ENCODE peak calls at places on chromosomes 13 and 19, in five cellular contexts. B, Q, P, I and T are unnamed samples.

GRCh38 chr19:1214862-1215731 is 9.5 kb downstream of the STK11 start:
- ATAC-seq in B (peak; percentile 25), Q (no peak), I (no peak), P (peak; percentile 63), T (peak; percentile 70)

GRCh38 chr13:98821372-98822237 is 69.1 kb upstream of the SLC15A1 start:
- ATAC-seq in B (peak; percentile 73), Q (no peak), I (no peak), P (no peak), T (peak; percentile 81)

GRCh38 chr13:30107536-30108136 is 199.7 kb downstream of the KATNAL1 start:
- ATAC-seq in B (no peak), I (no peak), Q (no peak), P (no peak), T (peak; percentile 23)

GRCh38 chr19:21604351-21604926 is 99.0 kb downstream of the ZNF429 start:
- ATAC-seq in P (peak; percentile 42), I (peak; percentile 84), B (peak; percentile 66), Q (peak; percentile 66), T (no peak)

GRCh38 chr13:99414048-99414995 is 87.0 kb upstream of the TM9SF2 start:
- ATAC-seq in I (no peak), Q (no peak), B (no peak), P (no peak), T (no peak)

GRCh38 chr13:110509971-110510786 is 51.3 kb downstream of the RAB20 start:
- ATAC-seq in I (no peak), B (no peak), P (no peak), Q (no peak), T (peak; percentile 10)

GRCh38 chr13:59531571-59532091 is 632.1 kb downstream of the DIAPH3 start:
- ATAC-seq in B (peak; percentile 63), P (no peak), Q (peak; percentile 100), I (peak; percentile 73), T (peak; percentile 77)

GRCh38 chr19:55603115-55603514 is 2.3 kb upstream of the ZNF865 start:
- ATAC-seq in I (no peak), B (no peak), Q (no peak), P (no peak), T (no peak)

GRCh38 chr13:98261165-98261672 is 84.2 kb upstream of the RNF113B start:
- ATAC-seq in Q (no peak), I (no peak), P (no peak), B (no peak), T (no peak)

GRCh38 chr13:113448545-113448884 is 4.8 kb downstream of the ADPRHL1 start:
- ATAC-seq in P (peak; percentile 17), Q (no peak), I (no peak), B (peak; percentile 59), T (peak; percentile 15)

GRCh38 chr19:53942001-53942786 is 20.5 kb upstream of the CACNG8 start:
- ATAC-seq in I (no peak), P (no peak), Q (no peak), B (no peak), T (no peak)
- TF ChIP-seq CTCF in I (no peak), P (no peak), Q (no peak), B (no peak), T (no peak)

DNA sequence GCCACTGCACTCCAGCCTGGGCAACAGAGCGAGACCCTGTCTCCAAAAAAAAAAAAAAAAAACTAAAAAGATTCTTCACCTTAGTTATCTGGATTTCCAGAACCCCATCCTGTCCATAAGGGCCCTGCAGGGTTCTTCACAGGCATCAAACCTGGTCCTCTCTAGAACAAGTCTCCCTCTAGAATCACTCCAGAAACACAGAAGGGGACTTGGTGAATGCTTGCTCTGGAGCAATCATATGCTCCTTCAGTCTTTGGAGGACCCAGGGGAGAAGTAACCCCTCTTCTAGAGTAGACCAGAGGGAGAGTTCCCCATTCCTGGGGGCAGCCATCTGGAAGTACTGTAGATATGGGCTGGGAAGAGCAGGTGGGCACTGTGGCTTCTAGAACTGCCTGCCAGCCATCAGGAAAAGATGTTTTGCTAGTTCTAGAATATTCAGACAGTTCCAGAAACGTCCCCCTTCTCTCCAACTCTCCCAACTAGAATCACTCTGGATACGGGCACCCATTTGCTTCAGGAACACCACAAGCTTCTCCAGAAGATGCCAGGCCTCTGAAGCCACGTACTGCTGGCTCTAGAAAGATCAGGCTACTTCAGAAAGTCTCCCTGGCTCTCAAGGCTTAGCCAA is 2.8 kb downstream of the FUT1 start:
- ATAC-seq in B (no peak), P (no peak), Q (no peak), I (no peak), T (no peak)
- H3K27ac ChIP-seq in B (peak overlapping the region; percentile 94), P (no peak overlapping the region), Q (no peak overlapping the region), I (no peak overlapping the region), T (no peak overlapping the region)

DNA sequence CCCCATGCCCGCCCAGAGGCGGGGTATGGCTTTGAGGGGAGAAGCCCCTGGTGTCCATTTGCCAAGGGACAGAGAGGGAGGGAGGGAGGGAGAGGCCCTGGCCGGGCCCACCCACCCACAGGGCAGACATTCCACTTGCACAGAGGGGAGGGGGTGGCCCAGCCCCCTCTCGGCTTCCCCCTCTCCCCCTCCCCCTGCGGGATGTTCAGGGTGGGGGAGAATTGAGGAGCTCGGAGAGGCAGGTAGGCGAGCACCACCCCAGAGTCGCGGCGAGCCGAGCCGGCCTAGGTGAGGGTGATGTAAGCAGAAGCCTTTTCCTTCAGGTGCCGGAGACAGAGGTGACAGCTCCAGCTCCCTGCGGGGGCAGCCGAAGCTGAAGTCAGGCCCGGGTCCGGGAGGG is 12.2 kb downstream of the DPF1 start:
- ATAC-seq in I (no peak), Q (no peak), P (no peak), B (no peak), T (no peak)
- TF ChIP-seq CTCF in I (no peak), Q (no peak), P (no peak), B (no peak), T (no peak)

DNA sequence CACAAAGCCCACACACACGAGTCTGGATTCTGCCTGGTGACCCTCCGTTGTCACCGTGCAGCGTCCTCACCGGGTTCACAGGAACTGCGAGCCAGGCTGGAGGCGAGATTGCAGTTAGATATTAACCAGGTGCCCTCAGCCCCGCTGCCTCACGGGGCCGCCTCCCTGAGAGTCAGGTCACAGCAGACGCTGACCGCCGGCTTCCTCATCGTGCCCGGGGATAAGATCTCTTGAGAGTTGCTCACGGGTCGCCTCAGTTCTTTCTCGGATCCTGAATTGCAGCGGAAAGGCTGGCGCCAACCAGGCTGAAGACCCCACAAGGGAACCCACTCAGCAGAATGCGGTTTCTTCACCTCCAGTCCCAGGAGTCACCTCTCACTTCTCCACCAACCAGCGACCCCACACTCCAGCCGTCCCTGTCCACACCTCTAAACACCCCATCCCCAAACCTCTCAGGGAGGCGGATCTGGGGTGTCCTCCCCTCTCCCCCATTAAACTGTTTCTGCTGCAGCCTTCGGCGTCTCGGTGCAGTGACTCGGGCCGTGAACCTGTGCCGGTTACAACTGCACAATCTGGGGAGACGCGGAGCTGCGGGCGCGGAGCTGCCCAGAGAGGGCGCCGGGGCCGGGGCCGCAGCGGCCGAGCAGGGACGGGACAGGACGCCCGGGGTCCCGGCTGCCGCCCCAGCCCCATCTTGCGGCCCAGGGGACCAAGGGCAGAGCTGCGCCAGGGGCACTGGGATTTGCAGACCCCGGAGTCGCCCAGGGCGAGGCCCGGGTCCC is 591 bp downstream of the ZNF823 start:
- ATAC-seq in B (peak; percentile 53), P (peak; percentile 64), Q (peak; percentile 47), I (peak; percentile 29), T (peak; percentile 54)
- H3K27ac ChIP-seq in B (peak overlapping the region; percentile 94), P (peak overlapping the region; percentile 75), Q (peak overlapping the region; percentile 80), I (no peak overlapping the region), T (peak overlapping the region; percentile 95)

GRCh38 chr19:50417850-50418185 is 920 bp upstream of the SPIB start:
- ATAC-seq in I (no peak), P (no peak), Q (no peak), B (no peak), T (no peak)
- TF ChIP-seq CTCF in I (no peak), P (no peak), Q (no peak), B (no peak), T (no peak)

DNA sequence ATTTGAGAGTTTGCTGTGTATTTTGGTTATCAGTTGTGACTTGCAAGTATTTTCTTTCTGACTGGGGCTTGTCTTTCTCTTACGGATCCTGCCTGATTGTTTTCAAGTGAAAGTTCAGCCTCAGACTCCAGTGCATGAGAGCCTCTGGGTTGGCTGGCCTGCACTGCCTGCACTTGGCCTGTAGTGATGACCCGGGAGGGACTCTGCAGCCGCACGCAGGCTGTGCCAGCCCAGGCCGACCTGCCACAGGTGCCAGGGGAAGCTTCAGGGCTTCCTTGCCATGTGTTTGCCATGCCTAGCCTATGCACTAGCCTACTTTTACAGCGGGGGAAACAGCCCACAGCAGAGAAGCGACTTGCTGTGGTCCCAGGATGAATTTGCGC is 77.0 kb downstream of the KDM4B start:
- ATAC-seq in Q (no peak), I (no peak), P (no peak), B (peak; percentile 26), T (no peak)
- H3K27ac ChIP-seq in Q (no peak overlapping the region), I (no peak overlapping the region), P (peak overlapping the region; percentile 66), B (peak overlapping the region; percentile 27), T (no peak overlapping the region)

DNA sequence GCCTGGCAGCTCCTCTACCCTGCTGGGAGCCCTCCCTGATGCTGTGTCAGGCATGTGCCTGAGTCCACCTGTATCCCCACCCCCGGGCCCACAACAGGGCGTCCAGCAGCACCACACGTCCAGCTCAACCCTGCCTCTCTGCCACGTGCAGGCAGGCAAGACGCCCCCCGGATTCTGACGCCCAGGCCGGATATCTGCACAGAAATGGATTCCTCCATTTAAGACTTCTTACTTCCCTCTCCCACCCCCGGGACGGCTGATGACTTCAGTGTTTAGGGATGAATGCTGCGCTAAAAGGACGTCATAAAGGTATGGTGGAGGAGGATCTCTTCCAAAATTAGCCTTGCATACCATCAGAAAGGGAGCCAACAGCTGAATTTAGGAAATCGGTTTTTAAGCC is 10.2 kb downstream of the PEPD start:
- ATAC-seq in B (no peak), P (no peak), Q (no peak), I (no peak), T (no peak)
- TF ChIP-seq CTCF in B (no peak), P (no peak), Q (no peak), I (no peak), T (no peak)